ENCODE peak calls at places on chromosomes 7 and 10, in nine cellular contexts. G is right atrium auricular region, C is cardiac muscle cell, U is RWPE1, Q is uterus, O is psoas muscle, R is PC-3, Z is astrocyte, M is SK-N-SH. A is an unnamed sample.

GRCh38 chr10:6778992-6779701 is 199.1 kb upstream of the PRKCQ start:
- DNase-seq in Z (peak), Q (peak), U (peak), M (no peak), C (peak), G (no peak), O (peak), R (peak), A (peak)

GRCh38 chr7:133365892-133366291 is 113.0 kb downstream of the EXOC4 start:
- DNase-seq in O (no peak), Z (peak), Q (peak), R (no peak), C (peak), M (no peak), U (no peak), G (no peak), A (no peak)

GRCh38 chr10:128286413-128287097 is 160.3 kb upstream of the MKI67 start:
- DNase-seq in G (no peak), Z (no peak), R (no peak), M (peak), Q (no peak), C (no peak), O (no peak), U (no peak), A (no peak)

GRCh38 chr10:34010891-34011290 is 676.4 kb upstream of the NRP1 start:
- DNase-seq in C (peak), R (no peak), O (no peak), Z (peak), U (no peak), G (no peak), M (no peak), Q (no peak), A (no peak)

GRCh38 chr7:84092207-84092606 is 102.4 kb downstream of the SEMA3A start:
- DNase-seq in O (no peak), C (peak), Q (no peak), Z (no peak), M (no peak), G (no peak), U (peak), R (peak), A (peak)

GRCh38 chr10:117552156-117552620 is 9.6 kb downstream of the EMX2 start:
- DNase-seq in Q (peak), G (no peak), C (no peak), O (no peak), U (no peak), Z (no peak), M (no peak), R (peak), A (no peak)

GRCh38 chr7:84783161-84783803 is 403.6 kb downstream of the SEMA3D start:
- DNase-seq in G (no peak), R (no peak), C (peak), M (no peak), Z (peak), U (no peak), Q (no peak), O (no peak), A (no peak)

GRCh38 chr7:99089914-99090629 is 53.8 kb downstream of the SMURF1 start:
- DNase-seq in Q (no peak), R (no peak), Z (no peak), G (no peak), U (no peak), C (no peak), M (no peak), O (no peak), A (no peak)

GRCh38 chr10:93073539-93074136 is at the start of gene CYP26A1:
- DNase-seq in C (no peak), O (no peak), M (peak), U (no peak), Q (no peak), R (peak), G (peak), Z (no peak), A (no peak)

GRCh38 chr7:33774762-33775523 is 130.4 kb upstream of the BMPER start:
- DNase-seq in R (peak), C (peak), M (no peak), O (peak), Q (peak), U (no peak), G (peak), Z (peak), A (peak)

GRCh38 chr10:103416436-103417147 is 20.2 kb downstream of the PDCD11 start:
- DNase-seq in C (peak), O (peak), U (peak), R (peak), M (peak), Z (peak), Q (peak), G (peak), A (no peak)

GRCh38 chr10:121669010-121669366 is 70.7 kb upstream of the FGFR2 start:
- DNase-seq in R (no peak), O (no peak), Q (no peak), C (no peak), M (no peak), Z (no peak), G (no peak), U (no peak), A (no peak)

GRCh38 chr7:101868191-101868950 is 50.9 kb downstream of the CUX1 start:
- DNase-seq in U (no peak), G (no peak), Z (no peak), R (no peak), M (no peak), O (no peak), Q (no peak), C (no peak), A (no peak)

GRCh38 chr10:94123253-94123995 is 129.7 kb downstream of the PLCE1 start:
- DNase-seq in C (peak), M (no peak), O (no peak), Z (peak), U (peak), Q (no peak), G (no peak), R (peak), A (peak)

GRCh38 chr7:52154382-52154781 is 837.8 kb upstream of the COBL start:
- DNase-seq in Z (no peak), C (no peak), Q (no peak), R (no peak), O (no peak), U (no peak), G (no peak), M (peak), A (no peak)

GRCh38 chr7:47941136-47941844 is 7.0 kb downstream of the PKD1L1 start:
- DNase-seq in U (peak), O (peak), C (peak), R (peak), M (no peak), G (peak), Q (no peak), Z (peak), A (peak)

GRCh38 chr7:64651632-64652165 is 14.2 kb upstream of the ZNF107 start:
- DNase-seq in O (no peak), R (no peak), G (no peak), Z (no peak), Q (no peak), M (no peak), U (no peak), C (no peak), A (no peak)
- H3K27ac ChIP-seq in O (no peak), R (no peak), G (no peak), Z (no peak), Q (no peak), M (no peak), U (no peak), C (no peak), A (no peak)

GRCh38 chr7:5508698-5509097 is 85.1 kb upstream of the TNRC18 start:
- DNase-seq in O (no peak), C (no peak), M (no peak), R (peak), G (no peak), Z (no peak), U (no peak), Q (no peak), A (no peak)
- TF ChIP-seq CTCF in O (no peak), C (no peak), M (no peak), R (no peak), G (no peak), Z (no peak), U (no peak), Q (no peak), A (no peak)

GRCh38 chr7:106486331-106486730 is 174.6 kb downstream of the CCDC71L start:
- DNase-seq in Q (no peak), G (no peak), Z (peak), R (peak), U (peak), O (no peak), M (no peak), C (peak), A (peak)
- H3K27ac ChIP-seq in Q (peak), G (no peak), Z (peak), R (no peak), U (no peak), O (no peak), M (peak), C (no peak), A (peak)

GRCh38 chr7:3649250-3649649 is 348.2 kb downstream of the SDK1 start:
- DNase-seq in Q (no peak), G (no peak), O (no peak), M (peak), C (no peak), R (peak), U (no peak), Z (no peak), A (no peak)
- TF ChIP-seq CTCF in Q (no peak), G (no peak), O (no peak), M (peak), C (no peak), R (peak), U (no peak), Z (peak), A (peak)

GRCh38 chr10:119595134-119595714 is 1.5 kb downstream of the TIAL1 start:
- DNase-seq in U (peak), C (peak), G (no peak), Q (no peak), O (no peak), Z (peak), M (no peak), R (peak), A (no peak)
- H3K27ac ChIP-seq in U (peak), C (peak), G (peak), Q (peak), O (peak), Z (peak), M (peak), R (peak), A (peak)

GRCh38 chr7:105016083-105017075 is 2.4 kb downstream of the KMT2E start:
- DNase-seq in M (no peak), Q (no peak), C (peak), O (no peak), Z (peak), R (peak), G (no peak), U (no peak), A (peak)
- TF ChIP-seq CTCF in M (no peak), Q (no peak), C (no peak), O (no peak), Z (no peak), R (no peak), G (no peak), U (no peak), A (no peak)

A was measured in foreskin keratinocyte.